ENCODE peak calls at places on chromosome 11, in nine cellular contexts. C, U, H, J, S, T, D, M and W are unnamed samples.

GRCh38 chr11:125926682-125927081 is 19.2 kb upstream of the VSIG10L2 start:
- DNase-seq in C (no peak), U (no peak), H (no peak), J (no peak), S (no peak), T (peak), D (no peak), M (no peak), W (no peak)

GRCh38 chr11:123561046-123561781 is 93.2 kb downstream of the SCN3B start:
- DNase-seq in C (peak), U (no peak), H (no peak), J (no peak), S (peak), T (no peak), D (no peak), M (peak), W (peak)

GRCh38 chr11:115377882-115378296 is 126.3 kb downstream of the CADM1 start:
- DNase-seq in C (no peak), U (no peak), H (no peak), J (no peak), S (no peak), T (no peak), D (no peak), M (peak), W (no peak)

GRCh38 chr11:7892059-7892699 is 38.9 kb downstream of the OR10A6 start:
- DNase-seq in C (no peak), U (no peak), H (no peak), J (no peak), S (no peak), T (no peak), D (no peak), M (no peak), W (no peak)

GRCh38 chr11:111797145-111797581 is 31.0 kb upstream of the PPP2R1B start:
- DNase-seq in C (no peak), U (no peak), H (no peak), J (peak), S (no peak), T (no peak), D (no peak), M (no peak), W (no peak)

GRCh38 chr11:12922980-12923507 is 86.1 kb upstream of the RASSF10 start:
- DNase-seq in C (no peak), U (no peak), H (no peak), J (no peak), S (no peak), T (no peak), D (no peak), M (no peak), W (no peak)

GRCh38 chr11:5274340-5274739 is 4.6 kb upstream of the HBE1 start:
- DNase-seq in C (no peak), U (no peak), H (no peak), J (no peak), S (no peak), T (no peak), D (no peak), M (no peak), W (no peak)

GRCh38 chr11:68014966-68015447 is 4.9 kb downstream of the ALDH3B1 start:
- DNase-seq in C (no peak), U (no peak), H (no peak), J (no peak), S (no peak), T (no peak), D (no peak), M (no peak), W (no peak)

GRCh38 chr11:95104121-95104830 is 14.6 kb downstream of the ENDOD1 start:
- DNase-seq in C (no peak), U (no peak), H (no peak), J (no peak), S (no peak), T (no peak), D (no peak), M (no peak), W (no peak)

GRCh38 chr11:116701876-116702275 is 70.9 kb downstream of the BUD13 start:
- DNase-seq in C (no peak), U (peak), H (no peak), J (no peak), S (peak), T (no peak), D (no peak), M (no peak), W (no peak)

GRCh38 chr11:126645206-126645605 is 289.7 kb downstream of the ST3GAL4 start:
- DNase-seq in C (no peak), U (no peak), H (no peak), J (no peak), S (no peak), T (no peak), D (no peak), M (no peak), W (no peak)

GRCh38 chr11:35066029-35066428 is 72.9 kb upstream of the CD44 start:
- DNase-seq in C (no peak), U (no peak), H (no peak), J (no peak), S (no peak), T (no peak), D (no peak), M (no peak), W (no peak)

GRCh38 chr11:103325686-103326069 is 216.5 kb downstream of the DYNC2H1 start:
- DNase-seq in C (no peak), U (no peak), H (no peak), J (no peak), S (no peak), T (no peak), D (no peak), M (no peak), W (no peak)
- TF ChIP-seq EP300 in C (no peak), U (no peak), H (no peak), J (no peak), S (no peak), T (no peak), D (no peak), M (no peak), W (no peak)

DNA sequence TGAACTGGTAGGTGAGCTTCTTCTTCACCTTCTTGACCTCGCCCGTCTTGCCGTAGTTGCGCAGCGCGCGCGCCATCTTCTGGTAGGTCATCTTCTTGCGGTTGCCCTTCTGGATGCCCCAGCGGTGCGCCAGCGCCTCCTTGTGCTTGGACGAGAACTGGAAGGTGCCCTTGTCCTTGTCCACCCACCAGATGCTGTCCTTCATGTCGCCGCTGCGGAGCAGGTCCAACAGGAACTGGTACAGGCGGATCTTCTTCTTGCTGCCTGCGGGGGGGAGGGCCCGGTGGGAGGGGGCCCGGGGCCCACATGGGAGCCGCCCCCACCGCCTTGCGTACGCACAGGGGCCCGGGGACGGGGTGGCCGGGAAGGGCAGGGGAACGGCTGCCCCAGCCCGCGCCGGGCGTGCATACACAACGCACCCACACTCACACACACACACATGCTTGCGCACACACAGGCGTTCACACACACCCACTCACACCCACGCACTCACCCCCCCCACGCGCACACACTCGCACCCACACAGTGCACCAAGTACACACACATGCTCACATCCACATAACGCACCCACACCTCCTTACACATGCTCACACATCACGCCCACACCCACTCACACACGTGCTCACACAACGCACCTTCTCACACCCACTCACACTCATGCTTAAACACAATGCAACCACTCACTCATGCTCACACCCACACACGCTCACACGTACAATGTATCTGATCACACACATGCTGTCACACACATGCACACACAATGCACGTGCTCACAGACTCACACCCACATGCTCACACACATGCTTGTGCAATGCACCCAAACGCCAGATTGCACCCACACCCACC is 3.0 kb upstream of the MYBPC3 start:
- DNase-seq in C (peak), U (peak), H (peak), J (no peak), S (peak), T (peak), D (peak), M (peak), W (peak)
- TF ChIP-seq CTCF in C (peak), U (peak), H (peak), J (peak), S (peak), T (peak), D (peak), M (peak), W (peak)

GRCh38 chr11:71373791-71374454 is 74.3 kb downstream of the DHCR7 start:
- DNase-seq in C (no peak), U (no peak), H (no peak), J (peak), S (no peak), T (no peak), D (no peak), M (no peak), W (no peak)
- TF ChIP-seq EP300 in C (no peak), U (no peak), H (no peak), J (peak), S (no peak), T (no peak), D (no peak), M (no peak), W (no peak)

DNA sequence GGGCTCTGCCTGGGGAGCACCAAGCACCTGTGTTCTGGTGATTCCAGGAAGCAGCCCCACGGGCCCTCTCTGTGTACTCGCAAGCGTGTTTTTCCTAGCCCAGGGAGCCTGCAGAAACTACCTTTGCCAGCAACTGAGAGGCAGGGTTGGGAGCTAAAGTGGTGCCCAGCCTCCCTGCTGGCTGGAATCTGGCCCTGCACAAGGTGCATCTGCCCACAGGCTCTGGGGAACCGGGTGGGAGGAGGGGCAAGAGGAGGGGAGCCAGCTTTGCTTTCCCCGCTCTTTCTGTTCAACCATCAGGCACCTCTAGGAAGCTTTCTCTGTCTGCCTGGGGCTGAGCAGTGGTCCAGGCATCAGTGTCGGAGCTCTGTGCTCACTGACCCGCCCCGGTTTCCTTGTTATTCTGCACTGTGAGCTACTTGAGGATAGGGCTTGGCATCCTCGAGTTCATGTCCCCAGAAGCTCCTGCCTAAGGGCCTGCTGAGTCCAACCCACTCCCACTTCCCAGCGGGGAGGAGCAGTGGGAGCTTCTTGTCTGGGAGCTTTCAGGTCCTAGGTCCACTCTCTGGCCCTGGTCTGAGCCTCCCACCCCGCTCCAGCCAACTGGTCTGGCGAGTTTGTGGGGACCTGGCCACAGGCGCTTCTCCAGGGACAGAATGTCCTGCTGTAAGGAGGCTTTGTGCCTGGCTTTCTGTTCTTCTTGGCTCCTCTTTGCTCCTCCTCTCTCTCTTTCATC is 14.9 kb downstream of the DAGLA start:
- DNase-seq in C (peak), U (peak), H (no peak), J (no peak), S (peak), T (no peak), D (no peak), M (peak), W (peak)
- TF ChIP-seq CTCF in C (no peak), U (peak), H (no peak), J (no peak), S (peak), T (no peak), D (peak), M (peak), W (no peak)

DNA sequence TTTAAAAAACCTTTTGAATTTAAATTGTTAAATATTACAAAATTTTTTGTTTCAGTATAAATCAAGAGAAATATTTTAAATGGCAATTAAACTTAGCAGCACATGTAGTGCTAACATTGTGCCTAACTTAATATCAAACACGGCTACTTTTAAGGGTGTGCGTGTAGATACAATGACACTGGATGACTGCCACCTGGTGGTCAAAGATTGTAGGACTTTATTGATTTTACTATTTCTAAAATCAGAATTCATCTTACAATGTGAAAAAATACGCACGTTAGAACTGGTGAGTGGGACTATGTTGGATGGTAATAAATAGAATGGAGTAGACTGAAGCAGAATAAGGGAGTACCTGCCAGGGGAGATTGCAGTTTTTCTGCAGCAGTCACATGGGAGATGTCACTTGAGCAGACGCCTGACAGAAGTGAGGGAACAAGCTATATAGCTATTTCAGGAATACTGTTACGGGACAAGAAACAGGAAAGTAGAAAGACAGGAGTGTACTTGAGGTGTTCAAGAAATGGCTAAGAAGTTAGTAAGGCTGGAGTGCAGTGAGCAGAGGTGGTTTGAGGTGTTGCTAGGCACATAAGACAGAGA is 52.9 kb downstream of the UVRAG start:
- DNase-seq in C (no peak), U (no peak), H (peak), J (peak), S (peak), T (no peak), D (no peak), M (peak), W (peak)
- TF ChIP-seq EP300 in C (no peak), U (no peak), H (no peak), J (no peak), S (no peak), T (no peak), D (no peak), M (no peak), W (no peak)

DNA sequence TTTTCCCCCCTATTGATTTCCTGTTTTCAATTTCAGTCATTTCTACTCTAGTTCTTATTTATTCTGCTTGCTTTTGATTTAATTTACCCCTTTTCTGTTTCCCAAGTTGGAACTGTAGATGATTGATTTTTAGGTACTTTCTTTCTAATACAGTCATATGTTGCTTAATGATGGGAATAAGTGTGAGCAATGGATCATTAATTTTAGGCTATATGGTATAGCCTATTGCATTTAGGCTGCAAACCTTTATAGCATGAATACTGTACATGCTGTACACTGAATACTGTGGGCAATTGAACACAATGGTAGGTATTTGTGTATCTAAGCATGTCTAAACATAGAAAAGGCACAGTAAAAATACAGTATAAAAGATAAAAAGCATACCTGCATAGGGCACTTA is 44.9 kb downstream of the DDX10 start:
- DNase-seq in C (no peak), U (no peak), H (no peak), J (no peak), S (no peak), T (no peak), D (no peak), M (no peak), W (no peak)
- TF ChIP-seq CTCF in C (no peak), U (no peak), H (no peak), J (no peak), S (no peak), T (no peak), D (no peak), M (no peak), W (no peak)